ENCODE peak calls at places on chromosome 20, in ten cellular contexts. G is psoas muscle; S is colonic mucosa; Y is mammary epithelial cell; O is CD4-positive, CD25-positive, alpha-beta regulatory T cell; T is K562; K is A673; Z is cardiac muscle cell; A is upper lobe of right lung; M is SJSA1. D is an unnamed sample. For H3K27me3, the result is how much of the 10 kb centered on the place peaks cover.

GRCh38 chr20:38789503-38790209 is 15.8 kb upstream of the PPP1R16B start:
- DNase-seq in G (no peak), S (no peak), Y (peak), O (no peak), T (no peak), K (no peak), Z (no peak), A (no peak), M (no peak), D (no peak)

GRCh38 chr20:21272279-21272678 is 30.9 kb upstream of the XRN2 start:
- DNase-seq in G (no peak), S (no peak), Y (no peak), O (no peak), T (no peak), K (no peak), Z (no peak), A (no peak), M (no peak), D (no peak)

GRCh38 chr20:56166781-56167465 is 81.6 kb upstream of the MC3R start:
- DNase-seq in G (no peak), S (no peak), Y (no peak), O (no peak), T (no peak), K (no peak), Z (no peak), A (no peak), M (no peak), D (no peak)

GRCh38 chr20:34389206-34389953 is 26.3 kb downstream of the ITCH start:
- DNase-seq in G (no peak), S (no peak), Y (no peak), O (no peak), T (peak), K (peak), Z (no peak), A (no peak), M (no peak), D (no peak)

GRCh38 chr20:62723351-62723750 is 14.7 kb downstream of the NTSR1 start:
- DNase-seq in G (peak), S (no peak), Y (no peak), O (no peak), T (no peak), K (no peak), Z (no peak), A (no peak), M (no peak), D (no peak)

GRCh38 chr20:63830821-63831593 is at the start of gene ZBTB46:
- DNase-seq in G (peak), S (peak), Y (no peak), O (no peak), T (peak), K (peak), Z (peak), A (peak), M (no peak), D (peak)

GRCh38 chr20:63931735-63932134 is 24.5 kb downstream of the UCKL1 start:
- DNase-seq in G (no peak), S (no peak), Y (no peak), O (no peak), T (no peak), K (no peak), Z (no peak), A (no peak), M (no peak), D (no peak)

GRCh38 chr20:58549681-58550542 is 34.7 kb upstream of the APCDD1L start:
- DNase-seq in G (no peak), S (no peak), Y (no peak), O (no peak), T (no peak), K (no peak), Z (no peak), A (no peak), M (peak), D (no peak)

GRCh38 chr20:44463466-44463865 is 12.2 kb upstream of the TTPAL start:
- DNase-seq in G (no peak), S (no peak), Y (no peak), O (no peak), T (no peak), K (no peak), Z (no peak), A (no peak), M (no peak), D (no peak)

GRCh38 chr20:61623451-61623850 is 371.4 kb downstream of the CDH4 start:
- DNase-seq in G (no peak), S (no peak), Y (no peak), O (no peak), T (no peak), K (no peak), Z (no peak), A (no peak), M (no peak), D (no peak)

GRCh38 chr20:2671977-2672376 is 8.0 kb upstream of the IDH3B start:
- DNase-seq in G (no peak), S (no peak), Y (no peak), O (no peak), T (no peak), K (peak), Z (no peak), A (no peak), M (no peak), D (no peak)

GRCh38 chr20:43994486-43995100 is 79.9 kb downstream of the TOX2 start:
- DNase-seq in G (no peak), S (no peak), Y (no peak), O (no peak), T (no peak), K (no peak), Z (peak), A (no peak), M (no peak), D (no peak)

GRCh38 chr20:57133926-57134650 is 132.4 kb downstream of the BMP7 start:
- DNase-seq in G (no peak), S (no peak), Y (no peak), O (no peak), T (no peak), K (peak), Z (no peak), A (no peak), M (no peak), D (no peak)

GRCh38 chr20:63519765-63520593 is 586 bp upstream of the PPDPF start:
- DNase-seq in G (peak), S (peak), Y (peak), O (no peak), T (peak), K (peak), Z (no peak), A (peak), M (peak), D (peak)

GRCh38 chr20:34543457-34544056 is 15.0 kb upstream of the MAP1LC3A start:
- DNase-seq in G (no peak), S (no peak), Y (no peak), O (no peak), T (no peak), K (no peak), Z (no peak), A (no peak), M (no peak), D (no peak)

GRCh38 chr20:34896086-34896551 is 19.7 kb downstream of the ACSS2 start:
- DNase-seq in G (no peak), S (no peak), Y (no peak), O (no peak), T (no peak), K (no peak), Z (no peak), A (no peak), M (no peak), D (no peak)

GRCh38 chr20:1310087-1310486 is 18.9 kb downstream of the SDCBP2 start:
- DNase-seq in G (no peak), S (no peak), Y (no peak), O (no peak), T (no peak), K (no peak), Z (no peak), A (no peak), M (no peak), D (no peak)

GRCh38 chr20:39338977-39339376 is 376.8 kb downstream of the DHX35 start:
- DNase-seq in G (no peak), S (no peak), Y (no peak), O (no peak), T (no peak), K (peak), Z (no peak), A (no peak), M (no peak), D (no peak)

GRCh38 chr20:43409041-43409913 is 48.4 kb upstream of the SRSF6 start:
- DNase-seq in G (no peak), S (no peak), Y (peak), O (no peak), T (peak), K (peak), Z (peak), A (no peak), M (no peak), D (no peak)

GRCh38 chr20:62241501-62241900 is 3.2 kb downstream of the OSBPL2 start:
- DNase-seq in G (no peak), S (peak), Y (peak), O (no peak), T (no peak), K (no peak), Z (no peak), A (no peak), M (no peak), D (no peak)

GRCh38 chr20:1393507-1393882 is 641 bp upstream of the FKBP1A start:
- DNase-seq in G (no peak), S (no peak), Y (no peak), O (no peak), T (no peak), K (no peak), Z (no peak), A (no peak), M (no peak), D (no peak)

GRCh38 chr20:2626853-2627541 is 25.4 kb upstream of the NOP56 start:
- DNase-seq in G (no peak), S (peak), Y (peak), O (no peak), T (no peak), K (peak), Z (peak), A (no peak), M (peak), D (peak)

GRCh38 chr20:59753836-59754235 is 149.5 kb downstream of the PHACTR3 start:
- DNase-seq in G (no peak), S (no peak), Y (no peak), O (no peak), T (no peak), K (no peak), Z (no peak), A (no peak), M (no peak), D (no peak)

GRCh38 chr20:59754551-59754950 is 150.2 kb downstream of the PHACTR3 start:
- DNase-seq in G (no peak), S (no peak), Y (no peak), O (no peak), T (no peak), K (no peak), Z (no peak), A (no peak), M (no peak), D (no peak)

GRCh38 chr20:59752101-59752586 is 147.8 kb downstream of the PHACTR3 start:
- DNase-seq in G (no peak), S (no peak), Y (no peak), O (no peak), T (no peak), K (no peak), Z (no peak), A (no peak), M (no peak), D (no peak)

GRCh38 chr20:59751075-59751711 is 146.9 kb downstream of the PHACTR3 start:
- DNase-seq in G (peak), S (peak), Y (peak), O (no peak), T (peak), K (peak), Z (peak), A (peak), M (no peak), D (peak)

GRCh38 chr20:59752704-59753460 is 148.5 kb downstream of the PHACTR3 start:
- DNase-seq in G (no peak), S (no peak), Y (no peak), O (no peak), T (no peak), K (no peak), Z (no peak), A (no peak), M (no peak), D (no peak)
- H3K27ac ChIP-seq in G (no peak), S (no peak), Y (no peak), O (no peak), T (no peak), K (no peak), Z (no peak), A (no peak), M (no peak), D (no peak)

DNA sequence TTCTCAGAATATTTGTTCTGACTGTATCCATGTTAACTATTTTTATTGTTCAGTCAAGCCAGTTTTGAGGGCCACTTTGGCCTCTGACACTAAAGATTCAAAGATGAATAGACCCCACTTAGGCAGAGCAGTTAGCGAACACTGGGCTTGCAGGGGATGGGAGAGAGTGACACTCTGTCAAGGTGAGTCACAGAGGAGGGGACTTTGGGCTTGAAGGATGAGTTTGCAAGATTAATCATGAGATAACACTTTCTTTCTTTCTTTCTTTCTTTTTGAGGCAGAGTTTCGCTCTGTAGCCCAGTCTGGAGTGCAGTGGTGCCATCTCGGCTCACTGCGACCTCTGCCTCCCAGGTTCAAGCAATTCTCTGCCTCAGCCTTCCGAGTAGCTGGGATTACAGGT is 46.4 kb downstream of the SPATA2 start:
- DNase-seq in G (no peak), S (no peak), Y (no peak), O (no peak), T (peak), K (no peak), Z (no peak), A (no peak), M (no peak), D (no peak)
- H3K4me3 ChIP-seq in G (no peak), S (no peak), Y (no peak), O (no peak), T (no peak), K (no peak), Z (no peak), A (no peak), M (no peak), D (no peak)

GRCh38 chr20:4043329-4043728 is 28.0 kb upstream of the RNF24 start:
- DNase-seq in G (no peak), S (no peak), Y (no peak), O (no peak), T (no peak), K (no peak), Z (no peak), A (no peak), M (no peak), D (no peak)
- H3K27me3 ChIP-seq in G (under half), S (under half), Y (under half), O (under half), T (under half), K (under half), Z (under half), A (under half), M (under half), D (under half)

GRCh38 chr20:17651761-17652388 is 30.2 kb downstream of the RRBP1 start:
- DNase-seq in G (peak), S (no peak), Y (no peak), O (no peak), T (no peak), K (no peak), Z (no peak), A (peak), M (no peak), D (peak)

GRCh38 chr20:17650816-17651760 is 31.0 kb downstream of the RRBP1 start:
- DNase-seq in G (peak), S (no peak), Y (no peak), O (no peak), T (no peak), K (no peak), Z (peak), A (peak), M (no peak), D (no peak)

GRCh38 chr20:17653835-17654648 is 28.0 kb downstream of the RRBP1 start:
- DNase-seq in G (peak), S (no peak), Y (no peak), O (no peak), T (no peak), K (no peak), Z (no peak), A (peak), M (no peak), D (no peak)

GRCh38 chr20:17650301-17650761 is 31.7 kb downstream of the RRBP1 start:
- DNase-seq in G (peak), S (no peak), Y (no peak), O (no peak), T (no peak), K (no peak), Z (no peak), A (peak), M (no peak), D (no peak)

GRCh38 chr20:17652411-17652810 is 29.6 kb downstream of the RRBP1 start:
- DNase-seq in G (peak), S (no peak), Y (no peak), O (no peak), T (no peak), K (no peak), Z (no peak), A (peak), M (no peak), D (no peak)
- H3K27ac ChIP-seq in G (no peak), S (no peak), Y (no peak), O (no peak), T (no peak), K (peak), Z (no peak), A (peak), M (no peak), D (peak)

DNA sequence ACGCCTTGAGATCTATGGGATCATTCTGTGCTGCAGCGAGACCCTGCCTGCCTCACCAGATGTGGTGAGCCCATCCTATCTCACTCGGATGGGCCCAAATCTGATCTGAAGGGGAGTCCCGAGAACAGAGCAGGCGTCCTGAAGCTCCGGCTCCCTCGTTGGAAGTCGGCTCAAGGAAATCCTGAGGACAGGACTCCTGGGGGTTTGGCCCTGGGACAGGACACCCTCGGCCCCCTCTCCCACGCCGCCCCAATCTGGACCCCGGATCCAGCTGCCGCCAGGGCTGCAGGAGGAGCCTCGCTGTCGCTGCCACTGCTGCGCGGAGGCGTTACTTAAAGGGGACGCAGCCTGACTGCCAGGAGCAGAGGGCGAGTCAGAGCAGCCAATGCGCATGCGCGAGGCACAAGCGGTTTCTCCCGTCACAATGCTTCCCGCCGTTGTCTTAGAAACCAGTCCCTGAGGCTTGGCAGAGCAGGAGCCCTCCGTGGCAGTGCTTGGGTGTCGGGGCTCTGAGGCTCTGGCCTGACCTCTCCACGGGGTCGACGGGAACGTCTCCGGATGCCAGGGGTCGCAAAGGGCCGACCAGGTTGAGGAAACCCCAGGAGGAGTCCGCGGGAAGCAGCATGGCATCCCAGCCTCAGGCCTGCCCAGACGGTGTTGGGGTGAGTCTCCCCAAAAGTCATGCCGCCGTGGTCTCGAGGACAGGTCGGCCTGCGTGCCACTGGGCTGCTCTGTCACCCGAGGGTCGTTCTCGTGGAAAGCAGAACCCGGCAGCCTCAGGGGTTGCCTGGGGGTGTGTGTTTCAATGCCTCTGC is 1567.8 kb upstream of the DEFB115 start:
- DNase-seq in G (peak), S (no peak), Y (no peak), O (no peak), T (peak), K (peak), Z (peak), A (no peak), M (no peak), D (peak)
- H3K4me3 ChIP-seq in G (no peak), S (no peak), Y (no peak), O (no peak), T (peak), K (no peak), Z (no peak), A (no peak), M (no peak), D (no peak)

D was measured in thyroid gland.